ENCODE peak calls at places on chromosomes 1 and 21, in seven cellular contexts. O is CD4-positive, alpha-beta T cell; V is breast epithelium; L is IMR-90; Y is left lung; Q is glutamatergic neuron; P is RWPE1. D is an unnamed sample.

GRCh38 chr1:79161077-79161476 is 154.5 kb upstream of the ADGRL4 start:
- DNase-seq in Q (no peak), V (no peak), L (peak; percentile 79), Y (no peak), O (no peak), P (peak; percentile 2), D (no peak)

GRCh38 chr1:117620440-117620839 is 14.6 kb downstream of the TENT5C start:
- DNase-seq in P (no peak), Q (no peak), Y (no peak), V (no peak), L (no peak), O (no peak), D (no peak)

GRCh38 chr1:212635141-212635601 is 26.6 kb downstream of the ATF3 start:
- DNase-seq in Y (no peak), P (no peak), L (peak; percentile 74), V (no peak), Q (no peak), O (no peak), D (no peak)

GRCh38 chr1:25123551-25123950 is 108.8 kb downstream of the SYF2 start:
- DNase-seq in Q (no peak), P (no peak), V (no peak), L (no peak), Y (no peak), O (no peak), D (no peak)

GRCh38 chr1:51768971-51769601 is 109.4 kb downstream of the NRDC start:
- DNase-seq in Q (no peak), Y (no peak), V (no peak), P (peak; percentile 48), L (peak; percentile 80), O (no peak), D (no peak)

GRCh38 chr1:9577423-9577822 is 11.3 kb upstream of the TMEM201 start:
- DNase-seq in O (no peak), L (no peak), V (no peak), Q (no peak), Y (no peak), P (no peak), D (no peak)

GRCh38 chr1:20284046-20284445 is 6.6 kb upstream of the VWA5B1 start:
- DNase-seq in V (no peak), Y (no peak), O (no peak), L (no peak), Q (no peak), P (no peak), D (no peak)

GRCh38 chr1:219304227-219305226 is 130.8 kb downstream of the LYPLAL1 start:
- DNase-seq in Y (no peak), V (peak; percentile 54), P (peak; percentile 57), Q (no peak), O (no peak), L (peak; percentile 67), D (no peak)

GRCh38 chr1:2097386-2098300 is 47.4 kb downstream of the PRKCZ start:
- DNase-seq in O (no peak), Y (no peak), L (no peak), P (no peak), Q (no peak), V (no peak), D (no peak)

GRCh38 chr1:219555802-219556201 is 57.1 kb downstream of the ZC3H11B start:
- DNase-seq in L (peak; percentile 78), O (no peak), Y (no peak), Q (no peak), P (peak; percentile 44), V (no peak), D (no peak)

GRCh38 chr1:44251989-44252625 is 38.8 kb downstream of the DMAP1 start:
- DNase-seq in Y (no peak), V (no peak), L (no peak), P (no peak), O (no peak), Q (no peak), D (no peak)

GRCh38 chr1:207995576-207995975 is 84.7 kb upstream of the CD34 start:
- DNase-seq in P (no peak), V (no peak), Y (no peak), O (no peak), L (no peak), Q (no peak), D (no peak)

GRCh38 chr1:243471026-243471685 is 215.3 kb downstream of the SDCCAG8 start:
- DNase-seq in L (no peak), Y (no peak), Q (peak; percentile 73), V (no peak), P (no peak), O (no peak), D (no peak)

GRCh38 chr1:3319874-3320245 is 134.6 kb upstream of the ARHGEF16 start:
- DNase-seq in P (peak; percentile 76), Y (peak; percentile 46), V (no peak), O (no peak), Q (no peak), L (peak; percentile 49), D (no peak)

GRCh38 chr21:35511298-35512162 is 462.4 kb upstream of the RUNX1 start:
- DNase-seq in L (peak; percentile 25), O (no peak), P (peak; percentile 57), Y (no peak), Q (no peak), V (no peak), D (no peak)

GRCh38 chr1:13948851-13949490 is 249.0 kb downstream of the PRDM2 start:
- DNase-seq in P (no peak), V (no peak), O (no peak), Q (no peak), Y (no peak), L (no peak), D (no peak)

GRCh38 chr21:41024341-41025056 is 143.5 kb upstream of the BACE2 start:
- DNase-seq in V (no peak), Y (no peak), L (no peak), Q (peak; percentile 35), O (no peak), P (no peak), D (no peak)

GRCh38 chr1:245091818-245092637 is 62.8 kb upstream of the KIF26B start:
- DNase-seq in L (peak; percentile 99), O (no peak), V (peak; percentile 54), Y (peak; percentile 61), P (peak; percentile 88), Q (peak; percentile 24), D (no peak)

GRCh38 chr21:44650265-44650972 is 4.0 kb downstream of the KRTAP12-4 start:
- DNase-seq in P (no peak), L (no peak), Q (no peak), V (no peak), O (no peak), Y (no peak), D (no peak)

GRCh38 chr1:200302192-200302892 is 107.5 kb downstream of the ZNF281 start:
- DNase-seq in Y (peak; percentile 44), P (peak; percentile 58), L (peak; percentile 47), Q (peak; percentile 27), V (no peak), O (peak; percentile 71), D (peak; percentile 40)
- TF ChIP-seq CTCF in Y (no peak), P (no peak), L (peak; percentile 6), Q (no peak), V (no peak), O (no peak), D (no peak)

GRCh38 chr1:11645670-11646265 is 8.5 kb downstream of the FBXO2 start:
- DNase-seq in V (peak; percentile 75), Y (peak; percentile 75), P (peak; percentile 51), Q (peak; percentile 92), O (peak; percentile 74), L (peak; percentile 60), D (peak; percentile 72)
- TF ChIP-seq CTCF in V (peak; percentile 63), Y (peak; percentile 84), P (peak; percentile 75), Q (peak; percentile 85), O (peak; percentile 75), L (peak; percentile 74), D (peak; percentile 81)

DNA sequence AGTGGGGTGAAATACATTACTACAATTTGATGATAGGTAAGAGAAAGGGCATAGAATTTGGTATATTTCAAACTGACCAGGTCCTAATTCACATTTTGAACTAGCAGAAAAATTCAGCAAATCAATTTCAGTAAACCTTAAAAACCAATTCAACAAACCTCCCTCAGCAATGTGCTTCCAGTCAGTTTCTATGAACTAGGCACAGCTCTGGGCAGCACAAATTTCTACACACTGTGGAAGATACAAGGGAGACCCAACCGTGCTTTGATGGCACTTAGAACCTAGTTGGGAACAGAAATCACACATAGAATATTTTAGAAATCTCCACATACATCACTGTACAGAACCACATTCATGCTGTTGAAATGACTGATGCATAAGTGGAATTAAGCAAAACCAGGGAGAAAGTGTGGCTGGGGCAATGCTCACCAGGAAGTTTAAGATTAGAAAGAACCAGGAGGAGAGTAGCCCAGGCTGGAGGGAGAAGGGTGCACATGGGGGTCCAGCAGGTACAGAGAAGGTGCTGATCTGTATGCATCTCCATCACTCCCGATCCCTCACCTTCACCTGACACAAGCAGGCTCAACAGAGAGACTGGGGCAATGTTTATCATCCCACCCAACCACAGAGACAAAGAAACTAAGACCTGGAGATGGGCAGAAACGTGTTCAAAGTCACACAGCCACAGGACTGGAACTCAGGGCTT is 14.8 kb downstream of the C1orf226 start:
- DNase-seq in Q (no peak), P (no peak), V (no peak), L (no peak), O (no peak), Y (no peak), D (no peak)
- TF ChIP-seq CTCF in Q (no peak), P (no peak), V (no peak), L (no peak), O (no peak), Y (no peak), D (no peak)

DNA sequence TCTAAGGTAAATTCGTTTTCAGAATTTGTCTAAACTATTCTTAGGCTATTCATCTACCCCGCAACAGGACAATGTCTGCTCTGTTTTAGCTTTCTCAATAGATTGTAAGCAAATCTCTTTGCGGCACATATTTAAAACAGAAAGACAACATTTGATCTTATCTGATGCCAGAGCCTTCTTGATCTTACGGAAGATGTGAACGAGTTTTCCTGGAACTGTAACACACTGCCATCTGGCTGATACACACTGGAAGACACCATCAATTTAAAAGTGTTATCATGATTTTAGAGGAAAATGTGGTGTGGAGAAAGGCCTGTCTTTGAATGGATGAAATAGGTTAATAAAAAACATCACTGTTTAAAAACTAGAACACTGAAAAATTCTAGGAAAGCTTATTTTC is 36.1 kb downstream of the COA6 start:
- DNase-seq in L (peak; percentile 8), P (no peak), Y (no peak), Q (no peak), V (no peak), O (no peak), D (no peak)
- TF ChIP-seq CTCF in L (no peak), P (no peak), Y (no peak), Q (no peak), V (peak; percentile 17), O (peak; percentile 78), D (no peak)

DNA sequence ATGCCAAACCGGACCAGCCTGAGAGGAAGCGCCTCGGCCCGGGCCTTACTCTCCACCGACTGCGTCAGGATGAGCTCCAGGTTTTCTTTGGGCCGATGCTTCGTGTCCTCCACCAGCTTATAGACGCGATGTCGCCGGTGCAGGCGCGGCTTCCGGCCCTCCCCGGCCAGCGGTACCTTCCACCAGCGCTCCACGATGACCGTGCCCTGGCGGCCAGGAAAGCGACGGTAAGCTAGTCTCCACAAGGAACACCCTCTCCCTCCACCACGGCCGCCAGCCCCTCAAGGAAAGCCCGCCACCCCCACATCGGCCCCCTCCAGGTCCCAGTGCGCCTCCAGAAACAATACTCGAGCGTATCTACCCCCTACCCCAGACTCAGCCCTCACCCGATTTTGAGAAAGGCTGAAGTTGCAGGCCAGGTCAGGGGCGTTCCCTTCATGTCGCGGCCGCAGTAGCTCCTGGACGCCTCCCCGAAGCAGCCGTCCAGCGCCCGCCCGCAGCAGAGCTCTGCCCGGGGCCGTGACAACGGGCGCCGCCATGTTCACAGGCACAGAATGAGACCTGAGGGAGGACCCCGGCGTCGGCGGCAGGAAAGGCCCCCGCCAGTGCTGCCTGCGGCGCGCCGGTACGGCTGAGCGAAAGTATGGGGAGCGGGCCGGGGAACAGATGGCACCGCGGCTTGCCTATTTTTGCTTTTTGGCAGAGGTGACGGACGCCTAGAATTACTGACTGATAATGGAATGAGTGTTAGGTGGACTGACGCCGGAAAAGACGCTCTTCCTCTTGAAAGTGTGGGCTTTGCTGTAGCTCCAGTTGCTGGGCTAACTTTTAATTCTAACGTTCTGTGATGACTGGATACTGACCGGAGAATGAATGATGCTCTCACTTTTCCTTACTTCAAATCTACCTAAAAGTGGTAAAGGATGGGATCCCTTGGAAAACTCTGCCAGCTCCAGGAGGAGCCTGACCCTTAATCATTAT is at the start of gene MRPL9:
- DNase-seq in Q (peak; percentile 90), P (peak; percentile 90), Y (peak; percentile 85), V (peak; percentile 73), O (peak; percentile 84), L (peak; percentile 71), D (peak; percentile 84)
- TF ChIP-seq CTCF in Q (no peak), P (no peak), Y (no peak), V (no peak), O (no peak), L (no peak), D (no peak)

D was measured in natural killer cell.